ENCODE peak calls at places on chromosomes 16 and 17, in five cellular contexts. S, D, L, E and W are unnamed samples.

GRCh38 chr17:33050611-33051140 is 59.0 kb downstream of the SPACA3 start:
- DNase-seq in D (no peak), L (no peak), E (no peak), S (no peak), W (no peak)

GRCh38 chr17:19534562-19535149 is 1.0 kb downstream of the SLC47A1 start:
- DNase-seq in E (no peak), L (no peak), S (no peak), D (no peak), W (no peak)

GRCh38 chr17:15648384-15648783 is 28.9 kb upstream of the FBXW10B start:
- DNase-seq in D (no peak), E (no peak), S (no peak), L (no peak), W (no peak)

GRCh38 chr16:82960923-82961322 is 334.2 kb downstream of the CDH13 start:
- DNase-seq in L (no peak), D (no peak), E (no peak), S (no peak), W (no peak)

GRCh38 chr17:80830020-80830780 is 161.4 kb upstream of the CHMP6 start:
- DNase-seq in E (no peak), D (no peak), L (no peak), S (no peak), W (peak; percentile 34)

GRCh38 chr16:14505846-14506245 is 124.2 kb downstream of the PARN start:
- DNase-seq in D (no peak), L (peak; percentile 41), S (no peak), E (no peak), W (no peak)

GRCh38 chr16:66569827-66570405 is 3.7 kb downstream of the CMTM1 start:
- DNase-seq in E (no peak), S (no peak), D (no peak), L (peak; percentile 41), W (no peak)

GRCh38 chr17:18185391-18185790 is 1.8 kb downstream of the ALKBH5 start:
- DNase-seq in D (no peak), E (no peak), S (no peak), L (peak; percentile 52), W (no peak)

GRCh38 chr16:47488051-47488450 is 26.9 kb downstream of the PHKB start:
- DNase-seq in D (no peak), S (no peak), L (no peak), E (no peak), W (no peak)

GRCh38 chr16:1283996-1284592 is 25.3 kb upstream of the UBE2I start:
- DNase-seq in S (no peak), L (no peak), D (no peak), E (no peak), W (peak; percentile 48)

GRCh38 chr17:2295575-2295974 is 8.0 kb downstream of the SMG6 start:
- DNase-seq in L (no peak), E (peak; percentile 43), D (no peak), S (no peak), W (no peak)

GRCh38 chr17:74276561-74277009 is 2.6 kb downstream of the DNAI2 start:
- DNase-seq in E (peak; percentile 41), L (peak; percentile 5), D (no peak), S (no peak), W (no peak)

GRCh38 chr17:34015253-34015652 is 239.8 kb upstream of the CCL2 start:
- DNase-seq in D (no peak), E (no peak), S (no peak), L (no peak), W (no peak)

GRCh38 chr17:4706121-4706520 is 2.2 kb upstream of the PELP1 start:
- DNase-seq in L (peak; percentile 28), S (no peak), D (no peak), E (no peak), W (no peak)

GRCh38 chr17:19384723-19385391 is 2.1 kb downstream of the MFAP4 start:
- DNase-seq in E (no peak), S (peak; percentile 94), L (peak; percentile 97), D (no peak), W (no peak)

GRCh38 chr17:81338301-81339179 is 43.4 kb upstream of the SLC38A10 start:
- DNase-seq in D (no peak), E (no peak), S (no peak), L (no peak), W (no peak)

GRCh38 chr16:14193316-14193871 is 122.3 kb downstream of the MRTFB start:
- DNase-seq in L (no peak), E (peak; percentile 70), D (no peak), S (no peak), W (no peak)

GRCh38 chr16:65908568-65908967 is 457.9 kb upstream of the CDH5 start:
- DNase-seq in S (no peak), D (peak; percentile 26), L (no peak), E (no peak), W (no peak)

GRCh38 chr17:75783803-75784472 is 668 bp upstream of the UNK start:
- DNase-seq in L (no peak), E (no peak), S (no peak), D (no peak), W (peak; percentile 56)

DNA sequence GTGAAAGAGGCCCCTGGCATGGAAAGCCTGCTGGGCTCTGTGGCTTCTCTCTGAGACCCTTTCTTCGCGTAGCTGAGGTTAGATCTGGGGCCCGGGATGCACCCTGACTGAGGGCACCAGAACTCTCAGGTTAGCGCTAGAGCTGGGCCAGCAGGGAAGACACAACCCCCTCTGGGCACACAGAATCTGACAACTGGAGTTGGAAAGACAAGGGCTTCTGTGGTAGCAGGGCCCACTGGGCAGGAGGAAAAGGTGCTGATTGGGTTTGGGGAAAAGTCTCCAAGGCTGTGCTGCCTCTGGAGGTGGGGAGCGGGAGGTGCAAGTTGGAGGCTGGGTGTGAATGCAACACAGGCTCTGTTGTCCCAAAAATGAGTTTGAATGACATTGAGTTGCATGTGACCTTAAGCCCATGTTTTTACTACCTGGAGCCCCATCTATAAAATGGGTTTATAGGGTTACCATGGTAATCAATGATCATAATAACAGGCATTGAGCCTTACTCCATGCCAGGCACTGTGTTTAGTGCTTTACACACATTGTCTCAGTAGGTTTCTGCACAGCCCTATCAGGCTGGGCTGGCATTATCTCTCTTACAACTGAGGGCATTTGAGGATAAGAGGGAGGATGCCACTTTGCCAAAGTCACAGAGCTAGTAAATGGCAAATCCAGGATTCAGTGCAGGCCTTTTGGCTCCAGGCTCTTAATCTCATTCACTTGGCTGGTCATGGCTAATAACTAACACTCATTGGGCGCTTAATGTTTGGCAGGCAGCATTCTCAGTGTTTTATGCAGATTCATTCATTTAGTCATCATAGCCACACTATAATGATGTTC is 9.5 kb upstream of the IGFBP4 start:
- DNase-seq in E (no peak), L (no peak), S (no peak), D (peak; percentile 44), W (peak; percentile 29)
- TF ChIP-seq CTCF in E (peak; percentile 57), L (peak; percentile 55), S (peak; percentile 42), D (peak; percentile 57), W (peak; percentile 55)

GRCh38 chr16:24699151-24699723 is 30.2 kb upstream of the TNRC6A start:
- DNase-seq in S (no peak), E (no peak), D (no peak), L (no peak), W (no peak)

GRCh38 chr16:24696699-24697098 is 32.8 kb upstream of the TNRC6A start:
- DNase-seq in S (no peak), E (no peak), D (no peak), L (no peak), W (no peak)

GRCh38 chr16:24698314-24698713 is 31.1 kb upstream of the TNRC6A start:
- DNase-seq in D (no peak), L (no peak), E (no peak), S (no peak), W (no peak)

GRCh38 chr16:24701521-24701951 is 27.9 kb upstream of the TNRC6A start:
- DNase-seq in L (peak; percentile 68), D (no peak), E (no peak), S (no peak), W (no peak)

DNA sequence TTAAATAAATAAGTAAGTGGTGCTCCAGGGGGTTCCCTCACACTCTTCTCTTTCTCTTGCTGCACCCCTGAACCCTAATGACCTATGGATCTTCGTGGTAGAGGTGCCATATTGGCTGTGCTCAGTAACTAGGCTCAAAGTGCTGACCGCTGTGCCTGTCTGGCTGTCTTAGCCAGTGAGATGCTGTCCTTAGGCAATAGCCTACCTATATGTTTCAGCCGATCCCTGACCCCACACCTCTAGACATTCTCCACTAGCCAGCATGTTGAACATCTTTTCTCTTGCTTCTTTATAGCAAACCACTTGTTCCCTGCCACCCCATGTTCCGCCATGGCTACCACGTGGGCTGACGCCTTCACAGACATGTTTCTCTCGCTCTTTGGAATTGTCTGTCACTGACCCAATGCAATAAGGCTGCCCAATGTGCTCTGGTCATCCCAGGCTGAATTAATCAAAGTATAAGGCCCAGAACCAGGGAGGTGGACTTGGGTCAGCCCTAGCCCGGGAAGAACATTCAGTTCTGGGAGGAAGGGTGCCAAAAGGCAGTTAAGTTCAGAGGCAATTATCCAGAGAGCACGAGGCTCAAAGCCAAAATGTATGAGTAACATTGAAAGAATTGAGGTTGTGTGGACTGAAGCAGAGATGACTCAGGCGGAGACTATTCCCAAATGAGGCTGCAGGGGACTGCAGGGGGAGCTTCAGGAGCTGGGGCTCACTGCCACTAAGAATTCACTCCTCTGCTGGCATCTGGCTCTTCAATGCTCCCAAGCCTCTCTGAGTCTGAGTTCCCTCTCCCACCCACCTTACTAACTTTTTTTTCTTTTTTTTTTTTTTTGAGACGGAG is 28.7 kb upstream of the TNRC6A start:
- DNase-seq in L (peak; percentile 99), E (peak; percentile 22), D (no peak), S (peak; percentile 56), W (peak; percentile 85)
- TF ChIP-seq CTCF in L (peak; percentile 55), E (no peak), D (no peak), S (no peak), W (peak; percentile 63)

GRCh38 chr17:78307887-78308633 is 51.8 kb downstream of the SOCS3 start:
- DNase-seq in S (no peak), D (no peak), L (no peak), E (no peak), W (no peak)
- TF ChIP-seq CTCF in S (no peak), D (no peak), L (no peak), E (no peak), W (no peak)

GRCh38 chr16:23432176-23433128 is 20.5 kb downstream of the COG7 start:
- DNase-seq in E (no peak), L (no peak), D (no peak), S (no peak), W (no peak)
- TF ChIP-seq CTCF in E (no peak), L (no peak), D (no peak), S (peak; percentile 21), W (no peak)

GRCh38 chr16:57859331-57859730 is 57.0 kb upstream of the KIFC3 start:
- DNase-seq in D (no peak), L (peak; percentile 10), S (no peak), E (no peak), W (no peak)
- TF ChIP-seq CTCF in D (peak; percentile 26), L (peak; percentile 38), S (no peak), E (peak; percentile 5), W (peak; percentile 59)

GRCh38 chr17:29384901-29385300 is 5.3 kb upstream of the TAOK1 start:
- DNase-seq in E (no peak), S (no peak), L (no peak), D (no peak), W (no peak)
- TF ChIP-seq CTCF in E (no peak), S (no peak), L (no peak), D (no peak), W (peak; percentile 34)

DNA sequence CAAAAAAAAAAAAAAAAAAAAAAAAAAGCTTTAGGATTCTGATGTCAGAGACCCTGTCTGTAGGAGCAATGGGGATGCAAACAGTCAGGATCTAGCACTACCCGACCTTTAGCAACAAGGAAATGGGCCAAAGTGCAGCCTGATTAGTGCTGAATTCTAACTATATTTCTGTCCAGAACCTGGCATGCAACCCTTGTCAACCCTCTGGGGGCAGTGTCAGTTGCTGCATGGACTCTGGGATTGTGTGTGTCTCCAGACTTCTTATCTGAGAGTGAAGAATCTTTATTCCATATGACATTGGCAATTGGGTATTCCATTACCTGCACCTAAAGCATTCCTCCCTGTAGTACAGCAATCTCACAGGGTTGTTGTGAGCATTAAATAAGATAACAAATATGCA is 120.3 kb upstream of the CRHR1 start:
- DNase-seq in D (no peak), S (no peak), E (no peak), L (no peak), W (no peak)
- TF ChIP-seq CTCF in D (no peak), S (no peak), E (no peak), L (no peak), W (no peak)